ENCODE peak calls at places on chromosomes 11 and 22, in eight cellular contexts. M is GM23248, N is colonic mucosa, T is choroid plexus epithelial cell, P is left lung, R is coronary artery, Q is sigmoid colon, D is IMR-90. L is an unnamed sample.

GRCh38 chr11:40328890-40329617 is 1130.4 kb downstream of the LRRC4C start:
- DNase-seq in M (peak; percentile 84), N (peak; percentile 21), T (peak; percentile 100), P (peak; percentile 75), R (no peak), Q (peak; percentile 77), D (peak; percentile 100), L (no peak)

GRCh38 chr22:41550952-41551491 is 6.8 kb upstream of the POLR3H start:
- DNase-seq in M (no peak), N (no peak), T (no peak), P (no peak), R (no peak), Q (no peak), D (no peak), L (no peak)

GRCh38 chr11:133900176-133901105 is 55.1 kb upstream of the SPATA19 start:
- DNase-seq in M (no peak), N (no peak), T (no peak), P (peak; percentile 11), R (peak; percentile 46), Q (peak; percentile 37), D (no peak), L (peak; percentile 48)

GRCh38 chr11:99015634-99016454 is 4.9 kb upstream of the CNTN5 start:
- DNase-seq in M (peak; percentile 53), N (no peak), T (peak; percentile 78), P (no peak), R (no peak), Q (no peak), D (peak; percentile 51), L (no peak)

GRCh38 chr11:60910281-60910687 is 3.7 kb upstream of the TMEM109 start:
- DNase-seq in M (no peak), N (no peak), T (no peak), P (peak; percentile 53), R (no peak), Q (peak; percentile 66), D (no peak), L (peak; percentile 65)

GRCh38 chr11:121894581-121894980 is 221.4 kb downstream of the BLID start:
- DNase-seq in M (peak; percentile 76), N (no peak), T (peak; percentile 70), P (no peak), R (no peak), Q (no peak), D (peak; percentile 70), L (no peak)

GRCh38 chr11:92286718-92287117 is 62.1 kb downstream of the FAT3 start:
- DNase-seq in M (no peak), N (no peak), T (no peak), P (no peak), R (no peak), Q (no peak), D (no peak), L (no peak)

GRCh38 chr11:100735949-100736675 is 49.0 kb downstream of the ARHGAP42 start:
- DNase-seq in M (no peak), N (no peak), T (peak; percentile 86), P (no peak), R (no peak), Q (no peak), D (peak; percentile 35), L (no peak)

GRCh38 chr11:131354251-131354701 is 16.1 kb upstream of the NTM start:
- DNase-seq in M (no peak), N (no peak), T (no peak), P (no peak), R (no peak), Q (no peak), D (no peak), L (no peak)

GRCh38 chr11:130161441-130161840 is 1.9 kb downstream of the ST14 start:
- DNase-seq in M (no peak), N (no peak), T (no peak), P (no peak), R (no peak), Q (no peak), D (no peak), L (no peak)

GRCh38 chr22:46972901-46973831 is 210.7 kb downstream of the TBC1D22A start:
- DNase-seq in M (no peak), N (no peak), T (no peak), P (no peak), R (peak; percentile 65), Q (peak; percentile 58), D (no peak), L (no peak)

GRCh38 chr11:118164885-118165284 is 11.6 kb downstream of the SCN2B start:
- DNase-seq in M (no peak), N (no peak), T (no peak), P (no peak), R (no peak), Q (no peak), D (no peak), L (no peak)

GRCh38 chr11:80136991-80137390 is 696.2 kb upstream of the TENM4 start:
- DNase-seq in M (peak; percentile 0), N (no peak), T (peak; percentile 54), P (no peak), R (no peak), Q (no peak), D (no peak), L (no peak)

GRCh38 chr11:29676993-29677392 is 339.8 kb downstream of the KCNA4 start:
- DNase-seq in M (peak; percentile 20), N (no peak), T (no peak), P (no peak), R (no peak), Q (no peak), D (no peak), L (no peak)

GRCh38 chr11:125621995-125622394 is 3.0 kb upstream of the CHEK1 start:
- DNase-seq in M (peak; percentile 55), N (no peak), T (peak; percentile 52), P (no peak), R (no peak), Q (no peak), D (peak; percentile 77), L (no peak)

GRCh38 chr11:69380921-69381581 is 87.1 kb downstream of the MYEOV start:
- DNase-seq in M (no peak), N (no peak), T (no peak), P (no peak), R (peak; percentile 64), Q (peak; percentile 53), D (no peak), L (peak; percentile 62)

GRCh38 chr11:87039371-87039770 is 1.6 kb downstream of the TMEM135 start:
- DNase-seq in M (peak; percentile 25), N (no peak), T (peak; percentile 34), P (no peak), R (no peak), Q (no peak), D (peak; percentile 19), L (no peak)
- H3K4me3 ChIP-seq in M (peak overlapping the region; percentile 99), N (no peak overlapping the region), T (peak overlapping the region; percentile 93), P (peak overlapping the region; percentile 75), R (peak overlapping the region; percentile 86), Q (no peak overlapping the region), D (peak overlapping the region; percentile 16), L (peak overlapping the region; percentile 74)

GRCh38 chr22:27377901-27378300 is 423.7 kb downstream of the MN1 start:
- DNase-seq in M (no peak), N (peak; percentile 49), T (peak; percentile 57), P (no peak), R (no peak), Q (no peak), D (no peak), L (no peak)
- H3K4me3 ChIP-seq in M (no peak overlapping the region), N (no peak overlapping the region), T (peak overlapping the region; percentile 0), P (no peak overlapping the region), R (no peak overlapping the region), Q (no peak overlapping the region), D (no peak overlapping the region), L (no peak overlapping the region)

DNA sequence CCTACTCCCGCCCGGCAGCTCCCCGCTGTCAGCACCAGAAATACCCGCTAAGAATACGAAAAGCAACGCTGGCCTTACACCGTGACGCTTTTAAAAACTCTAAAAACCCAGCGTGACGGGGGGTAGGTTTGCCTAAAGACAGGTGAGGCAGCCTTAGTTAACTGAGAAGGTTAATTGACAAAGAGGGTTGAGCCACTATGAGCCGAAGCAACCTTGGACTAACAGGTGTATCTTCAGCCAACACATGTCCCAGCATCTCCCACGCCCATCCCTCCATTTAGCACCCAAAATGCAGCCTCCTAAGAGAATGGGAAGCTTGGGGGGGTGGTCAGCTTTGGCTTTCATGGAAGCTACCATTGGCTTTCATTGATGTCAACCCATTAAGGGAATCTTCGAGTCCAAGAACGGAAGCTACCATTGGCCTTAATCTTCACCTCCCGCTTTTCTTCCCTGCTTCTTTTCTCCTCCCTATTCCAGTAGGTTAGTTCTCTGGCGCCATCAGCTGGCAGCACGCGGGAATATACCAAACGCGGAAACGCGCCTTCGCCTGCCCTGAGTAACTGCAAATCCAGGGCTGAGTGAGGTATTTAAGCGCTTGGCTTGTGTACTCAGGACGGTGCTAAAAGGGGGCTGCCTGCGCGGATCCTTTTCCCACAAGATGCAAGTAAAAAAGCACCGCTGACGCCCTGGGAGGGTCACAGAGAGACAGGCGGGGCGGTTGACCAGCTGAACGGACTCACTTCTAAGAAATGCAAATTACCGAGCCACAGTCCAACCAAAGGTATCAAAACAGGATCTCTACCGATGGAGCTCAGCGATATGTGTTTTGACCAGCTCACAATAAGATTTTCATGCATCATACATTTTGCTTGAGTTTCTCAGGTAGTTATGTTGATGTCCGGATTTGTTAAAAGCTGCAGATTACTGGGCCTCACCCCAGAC is 38.5 kb upstream of the GLYATL1 start:
- DNase-seq in M (peak; percentile 66), N (peak; percentile 90), T (peak; percentile 85), P (peak; percentile 58), R (no peak), Q (no peak), D (peak; percentile 73), L (peak; percentile 59)
- H3K4me3 ChIP-seq in M (no peak overlapping the region), N (no peak overlapping the region), T (peak overlapping the region; percentile 18), P (no peak overlapping the region), R (no peak overlapping the region), Q (no peak overlapping the region), D (no peak overlapping the region), L (no peak overlapping the region)

GRCh38 chr11:66509131-66509561 is 1.3 kb upstream of the BBS1 start:
- DNase-seq in M (no peak), N (no peak), T (no peak), P (no peak), R (no peak), Q (no peak), D (no peak), L (no peak)

GRCh38 chr11:66510990-66511339 is 530 bp downstream of the BBS1 start:
- DNase-seq in M (no peak), N (no peak), T (no peak), P (no peak), R (no peak), Q (no peak), D (no peak), L (no peak)

GRCh38 chr11:66505276-66505816 is 5.1 kb upstream of the BBS1 start:
- DNase-seq in M (no peak), N (no peak), T (no peak), P (no peak), R (no peak), Q (no peak), D (no peak), L (no peak)

DNA sequence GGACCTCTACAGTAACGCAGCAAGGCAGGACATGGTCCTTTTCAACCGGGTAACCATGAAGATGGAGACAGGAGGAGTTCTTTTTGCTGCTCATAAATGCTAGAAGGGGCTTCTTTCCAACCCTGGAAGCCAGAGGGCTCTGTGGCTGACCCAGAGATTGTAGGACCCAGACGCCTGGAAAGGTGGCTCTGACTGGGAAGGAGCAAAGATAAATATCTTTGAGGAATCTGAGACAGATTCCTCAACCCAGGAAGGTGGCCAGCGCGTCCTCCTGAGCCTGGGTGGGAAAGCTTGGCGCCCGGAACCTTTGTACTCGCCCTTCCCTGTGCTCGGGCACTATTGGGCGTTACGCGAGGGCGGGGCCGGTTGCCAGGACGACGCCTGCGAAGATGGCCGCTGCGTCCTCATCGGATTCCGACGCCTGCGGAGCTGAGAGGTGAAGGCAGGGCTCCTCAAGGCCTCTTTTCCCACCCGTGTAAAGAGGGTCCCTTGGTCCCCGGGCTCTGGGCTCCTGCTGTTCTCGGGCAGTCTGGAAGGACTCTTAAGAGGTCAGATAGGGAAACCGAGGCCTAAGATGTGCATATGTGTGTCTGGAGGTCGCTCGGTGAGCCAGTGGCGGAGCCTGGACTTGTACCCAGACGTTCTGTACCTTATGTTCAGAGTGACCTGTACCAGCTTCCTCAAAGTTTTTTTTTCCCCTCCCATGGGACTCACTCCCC is at the start of gene BBS1:
- DNase-seq in M (peak; percentile 90), N (peak; percentile 88), T (peak; percentile 80), P (peak; percentile 86), R (peak; percentile 90), Q (peak; percentile 93), D (peak; percentile 68), L (peak; percentile 86)
- H3K4me3 ChIP-seq in M (peak within 1 kb of the TSS; percentile 98), N (peak within 1 kb of the TSS; percentile 84), T (peak within 1 kb of the TSS; percentile 91), P (peak within 1 kb of the TSS; percentile 66), R (peak within 1 kb of the TSS; percentile 74), Q (peak within 1 kb of the TSS; percentile 75), D (peak within 1 kb of the TSS; percentile 91), L (peak within 1 kb of the TSS; percentile 95)